ENCODE peak calls at places on chromosomes 5 and 9, in six cellular contexts. W is H9, Q is AG04450, P is psoas muscle, G is thoracic aorta, C is fibroblast of mammary gland. T is an unnamed sample.

GRCh38 chr5:135373747-135374515 is 25.1 kb downstream of the MACROH2A1 start:
- DNase-seq in W (no peak), Q (no peak), P (peak; percentile 49), G (no peak), C (peak; percentile 31), T (peak; percentile 43)

GRCh38 chr5:3542158-3542557 is 53.5 kb upstream of the IRX1 start:
- DNase-seq in W (no peak), Q (no peak), P (no peak), G (no peak), C (no peak), T (no peak)

GRCh38 chr5:179310439-179311090 is 34.7 kb downstream of the ADAMTS2 start:
- DNase-seq in W (no peak), Q (no peak), P (peak; percentile 7), G (no peak), C (no peak), T (no peak)

GRCh38 chr5:106205916-106206571 is 1464.7 kb downstream of the EFNA5 start:
- DNase-seq in W (no peak), Q (no peak), P (no peak), G (no peak), C (no peak), T (no peak)

GRCh38 chr5:135629666-135630065 is 50.9 kb upstream of the CXCL14 start:
- DNase-seq in W (no peak), Q (no peak), P (no peak), G (no peak), C (no peak), T (no peak)

GRCh38 chr9:115058175-115058574 is 59.8 kb downstream of the TNC start:
- DNase-seq in W (no peak), Q (no peak), P (no peak), G (no peak), C (no peak), T (peak; percentile 18)

GRCh38 chr5:81850494-81850893 is 99.6 kb upstream of the SSBP2 start:
- DNase-seq in W (no peak), Q (no peak), P (peak; percentile 37), G (no peak), C (peak; percentile 42), T (peak; percentile 20)

GRCh38 chr9:126631254-126631653 is 17.5 kb downstream of the LMX1B start:
- DNase-seq in W (peak; percentile 64), Q (no peak), P (no peak), G (no peak), C (no peak), T (no peak)

GRCh38 chr5:160020266-160020770 is 11.4 kb downstream of the TTC1 start:
- DNase-seq in W (no peak), Q (no peak), P (no peak), G (no peak), C (no peak), T (no peak)

DNA sequence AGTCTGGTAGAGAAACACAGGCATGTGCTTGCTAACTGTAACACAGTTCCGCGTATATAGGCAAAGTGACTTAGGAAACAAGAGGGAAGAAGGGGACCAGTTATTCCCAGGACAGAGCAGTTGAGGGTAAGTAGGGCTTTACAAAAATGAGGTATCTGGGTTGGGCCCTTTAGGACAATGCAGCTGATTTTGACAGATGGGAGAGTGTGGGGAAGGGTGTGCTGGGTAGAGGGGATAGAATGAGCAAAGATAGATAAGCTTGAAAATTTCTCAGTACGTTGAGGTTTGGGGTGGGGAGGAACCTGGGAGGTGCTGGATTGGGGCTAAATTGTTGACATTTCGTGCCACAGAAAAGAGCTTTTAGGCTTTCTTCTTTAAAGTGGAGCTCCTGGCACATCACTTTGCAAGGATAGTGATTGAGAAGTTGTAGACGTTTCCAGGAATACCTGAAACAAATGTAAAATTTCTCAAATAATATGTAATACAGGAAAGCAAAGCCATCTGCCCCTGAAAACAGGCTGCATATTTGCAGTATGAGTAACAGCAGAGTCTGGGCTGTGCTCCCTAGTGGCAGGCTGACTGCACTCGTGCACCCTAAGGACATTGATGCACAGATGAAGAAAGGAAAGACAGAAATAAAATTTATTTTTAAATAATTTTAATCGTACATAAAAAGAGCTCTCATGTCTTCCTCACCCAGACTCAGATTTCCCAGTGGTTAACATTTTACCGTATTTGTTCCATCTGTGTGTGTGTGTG is 145.0 kb upstream of the DMRT1 start:
- DNase-seq in W (no peak), Q (no peak), P (no peak), G (no peak), C (peak; percentile 65), T (peak; percentile 70)
- TF ChIP-seq CTCF in W (no peak), Q (peak; percentile 47), P (peak; percentile 12), G (peak; percentile 38), C (peak; percentile 28), T (peak; percentile 42)

GRCh38 chr9:137836831-137837241 is 40.7 kb upstream of the CACNA1B start:
- DNase-seq in W (no peak), Q (no peak), P (no peak), G (no peak), C (no peak), T (no peak)

GRCh38 chr9:137834846-137835546 is 42.6 kb upstream of the CACNA1B start:
- DNase-seq in W (no peak), Q (no peak), P (no peak), G (no peak), C (no peak), T (no peak)

GRCh38 chr9:137838576-137838975 is 39.0 kb upstream of the CACNA1B start:
- DNase-seq in W (no peak), Q (no peak), P (no peak), G (no peak), C (no peak), T (no peak)

GRCh38 chr9:137837345-137838278 is 40.0 kb upstream of the CACNA1B start:
- DNase-seq in W (no peak), Q (no peak), P (no peak), G (no peak), C (no peak), T (no peak)

GRCh38 chr9:137836151-137836830 is 41.3 kb upstream of the CACNA1B start:
- DNase-seq in W (no peak), Q (no peak), P (no peak), G (no peak), C (no peak), T (no peak)
- TF ChIP-seq CTCF in W (no peak), Q (no peak), P (no peak), G (no peak), C (no peak), T (no peak)

GRCh38 chr5:640461-641330 is 28.6 kb downstream of the CEP72 start:
- DNase-seq in W (no peak), Q (no peak), P (no peak), G (no peak), C (no peak), T (no peak)
- TF ChIP-seq CTCF in W (no peak), Q (no peak), P (no peak), G (no peak), C (no peak), T (no peak)

GRCh38 chr9:128419061-128419925 is 1.4 kb upstream of the CERCAM start:
- DNase-seq in W (no peak), Q (no peak), P (no peak), G (no peak), C (peak; percentile 29), T (no peak)

GRCh38 chr9:128422783-128423150 is 2.1 kb downstream of the CERCAM start:
- DNase-seq in W (no peak), Q (no peak), P (no peak), G (no peak), C (no peak), T (no peak)

GRCh38 chr9:128421474-128422010 is 885 bp downstream of the CERCAM start:
- DNase-seq in W (no peak), Q (no peak), P (peak; percentile 43), G (no peak), C (peak; percentile 42), T (no peak)

GRCh38 chr9:128420060-128420650 is 502 bp upstream of the CERCAM start:
- DNase-seq in W (no peak), Q (no peak), P (peak; percentile 77), G (no peak), C (peak; percentile 45), T (peak; percentile 31)

DNA sequence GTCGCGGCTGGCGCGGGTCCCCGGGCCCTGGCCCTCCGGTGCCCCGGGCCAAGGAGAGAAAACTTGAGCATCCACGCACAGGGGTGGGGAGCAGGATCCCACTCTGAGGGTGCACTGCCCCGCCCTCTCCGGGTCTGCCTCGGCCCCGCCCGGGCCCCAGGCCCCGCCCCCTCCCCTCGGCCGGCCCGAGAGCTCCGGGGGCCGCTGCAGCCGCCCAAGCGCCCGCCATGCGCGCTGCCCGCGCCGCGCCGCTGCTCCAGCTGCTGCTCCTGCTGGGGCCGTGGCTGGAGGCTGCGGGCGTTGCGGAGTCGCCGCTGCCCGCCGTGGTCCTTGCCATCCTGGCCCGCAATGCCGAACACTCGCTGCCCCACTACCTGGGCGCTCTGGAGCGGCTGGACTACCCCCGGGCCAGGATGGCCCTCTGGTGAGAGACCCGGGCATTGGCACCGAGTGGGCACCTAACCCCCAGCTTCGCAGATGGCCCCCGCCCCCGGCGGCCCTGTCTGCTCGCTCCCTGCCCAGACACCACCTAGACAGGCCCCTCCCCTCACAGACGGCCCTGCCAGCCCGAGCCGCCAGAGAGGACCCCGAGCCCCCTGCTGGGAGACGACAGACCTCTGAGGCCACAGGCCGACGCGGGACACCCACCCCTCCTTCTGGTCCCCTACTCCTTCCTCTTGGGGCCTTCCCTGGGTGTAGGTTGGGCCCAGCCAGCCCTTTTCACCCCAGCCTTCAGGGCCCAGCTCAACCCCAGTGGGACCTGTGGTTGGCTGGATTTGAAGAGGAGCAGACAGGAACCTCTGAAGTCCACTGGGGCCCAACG is at the start of gene CERCAM:
- DNase-seq in W (peak; percentile 65), Q (no peak), P (peak; percentile 69), G (no peak), C (peak; percentile 30), T (no peak)
- TF ChIP-seq CTCF in W (no peak), Q (peak; percentile 13), P (no peak), G (no peak), C (no peak), T (no peak)

GRCh38 chr5:56490971-56491468 is 257.9 kb upstream of the ANKRD55 start:
- DNase-seq in W (no peak), Q (no peak), P (no peak), G (no peak), C (no peak), T (no peak)
- TF ChIP-seq CTCF in W (no peak), Q (no peak), P (no peak), G (no peak), C (no peak), T (no peak)

GRCh38 chr5:14141764-14142163 is 1.4 kb upstream of the TRIO start:
- DNase-seq in W (no peak), Q (no peak), P (no peak), G (no peak), C (no peak), T (no peak)
- TF ChIP-seq CTCF in W (peak; percentile 50), Q (no peak), P (no peak), G (no peak), C (no peak), T (peak; percentile 29)

GRCh38 chr9:3968891-3969290 is 331.0 kb downstream of the GLIS3 start:
- DNase-seq in W (no peak), Q (no peak), P (no peak), G (no peak), C (peak; percentile 51), T (peak; percentile 60)
- TF ChIP-seq CTCF in W (no peak), Q (no peak), P (no peak), G (no peak), C (no peak), T (no peak)

T was measured in HFFc6.